ENCODE peak calls at places on chromosomes 3 and 15, in ten cellular contexts. B is neural progenitor cell; O is astrocyte; R is ovary; H is AG09309; I is LNCaP clone FGC; P is CD8-positive, alpha-beta T cell; N is Calu3; F is left lung; E is heart right ventricle. C is an unnamed sample.

GRCh38 chr15:100783760-100784492 is 95.7 kb upstream of the ALDH1A3 start:
- DNase-seq in P (no peak), O (no peak), H (no peak), E (no peak), F (no peak), I (no peak), B (peak; percentile 1), N (no peak), R (peak; percentile 6), C (no peak)

GRCh38 chr3:122199552-122199951 is 16.1 kb downstream of the CASR start:
- DNase-seq in N (no peak), E (no peak), H (no peak), R (no peak), I (no peak), O (no peak), F (no peak), B (no peak), P (no peak), C (no peak)

GRCh38 chr15:34241376-34242350 is 16.8 kb downstream of the EMC4 start:
- DNase-seq in I (no peak), E (no peak), R (no peak), N (no peak), O (peak; percentile 23), H (no peak), F (no peak), P (no peak), B (peak; percentile 43), C (no peak)

GRCh38 chr15:92226020-92226612 is 167.6 kb upstream of the ST8SIA2 start:
- DNase-seq in P (no peak), O (peak; percentile 7), B (peak; percentile 51), N (peak; percentile 28), H (peak; percentile 14), R (no peak), F (no peak), I (no peak), E (no peak), C (no peak)

GRCh38 chr3:76203578-76203977 is 418.2 kb upstream of the ZNF717 start:
- DNase-seq in B (no peak), R (no peak), P (no peak), E (no peak), F (no peak), O (no peak), I (no peak), H (no peak), N (no peak), C (peak; percentile 10)

GRCh38 chr3:118941236-118941635 is 93.4 kb downstream of the IGSF11 start:
- DNase-seq in P (no peak), O (no peak), H (no peak), B (no peak), N (no peak), R (no peak), I (no peak), F (no peak), E (no peak), C (no peak)

GRCh38 chr3:1501396-1501795 is 408.6 kb downstream of the CNTN6 start:
- DNase-seq in H (no peak), N (no peak), I (no peak), R (no peak), O (no peak), F (no peak), P (no peak), B (no peak), E (no peak), C (no peak)

GRCh38 chr3:84126160-84126559 is 832.6 kb upstream of the CADM2 start:
- DNase-seq in R (no peak), F (no peak), H (no peak), N (no peak), I (no peak), P (no peak), B (no peak), O (no peak), E (no peak), C (no peak)

GRCh38 chr3:188253800-188254452 is 100.0 kb downstream of the LPP start:
- DNase-seq in I (no peak), P (no peak), B (no peak), F (no peak), R (no peak), O (no peak), H (no peak), N (no peak), E (no peak), C (no peak)

GRCh38 chr3:21140785-21141184 is 610.2 kb downstream of the ZNF385D start:
- DNase-seq in P (no peak), E (no peak), H (no peak), R (no peak), F (no peak), B (no peak), I (no peak), O (no peak), N (no peak), C (no peak)

GRCh38 chr3:16104161-16104560 is 70.3 kb upstream of the GALNT15 start:
- DNase-seq in O (peak; percentile 45), E (no peak), I (no peak), R (no peak), N (no peak), B (no peak), P (no peak), H (no peak), F (no peak), C (no peak)

GRCh38 chr15:91444656-91445055 is 344.6 kb downstream of the SV2B start:
- DNase-seq in E (no peak), I (no peak), B (no peak), P (no peak), N (no peak), R (no peak), F (no peak), H (no peak), O (peak; percentile 4), C (no peak)

GRCh38 chr3:136249091-136249490 is 1.0 kb upstream of the PCCB start:
- DNase-seq in F (no peak), O (no peak), E (no peak), I (no peak), B (no peak), H (no peak), N (no peak), R (no peak), P (no peak), C (no peak)

GRCh38 chr3:136249593-136250225 is 431 bp upstream of the PCCB start:
- DNase-seq in N (peak; percentile 16), R (no peak), I (no peak), E (no peak), P (no peak), O (no peak), H (no peak), F (no peak), B (no peak), C (no peak)

GRCh38 chr3:136251511-136251910 is 1.4 kb downstream of the PCCB start:
- DNase-seq in P (no peak), F (no peak), E (no peak), I (no peak), H (no peak), O (no peak), R (peak; percentile 30), B (no peak), N (no peak), C (no peak)

GRCh38 chr3:136250226-136250861 is at the start of gene PCCB:
- DNase-seq in I (peak; percentile 95), F (peak; percentile 95), R (peak; percentile 92), O (peak; percentile 86), B (peak; percentile 96), H (peak; percentile 63), P (peak; percentile 84), N (peak; percentile 99), E (peak; percentile 92), C (peak; percentile 94)

GRCh38 chr3:136250862-136251460 is 821 bp downstream of the PCCB start:
- DNase-seq in H (peak; percentile 8), I (peak; percentile 63), B (peak; percentile 47), N (peak; percentile 70), O (peak; percentile 43), F (peak; percentile 77), P (no peak), R (peak; percentile 67), E (peak; percentile 71), C (peak; percentile 36)
- TF ChIP-seq CTCF in H (peak; percentile 30), I (peak; percentile 45), B (no peak), N (no peak), O (no peak), F (no peak), P (no peak), R (no peak), E (peak; percentile 43), C (no peak)

GRCh38 chr3:46087871-46088270 is 60.6 kb upstream of the XCR1 start:
- DNase-seq in N (no peak), R (no peak), P (no peak), I (no peak), B (no peak), F (no peak), H (no peak), O (peak; percentile 11), E (no peak), C (no peak)
- TF ChIP-seq CTCF in N (no peak), R (no peak), P (no peak), I (peak; percentile 43), B (peak; percentile 8), F (peak; percentile 28), H (peak; percentile 36), O (peak; percentile 17), E (no peak), C (no peak)

DNA sequence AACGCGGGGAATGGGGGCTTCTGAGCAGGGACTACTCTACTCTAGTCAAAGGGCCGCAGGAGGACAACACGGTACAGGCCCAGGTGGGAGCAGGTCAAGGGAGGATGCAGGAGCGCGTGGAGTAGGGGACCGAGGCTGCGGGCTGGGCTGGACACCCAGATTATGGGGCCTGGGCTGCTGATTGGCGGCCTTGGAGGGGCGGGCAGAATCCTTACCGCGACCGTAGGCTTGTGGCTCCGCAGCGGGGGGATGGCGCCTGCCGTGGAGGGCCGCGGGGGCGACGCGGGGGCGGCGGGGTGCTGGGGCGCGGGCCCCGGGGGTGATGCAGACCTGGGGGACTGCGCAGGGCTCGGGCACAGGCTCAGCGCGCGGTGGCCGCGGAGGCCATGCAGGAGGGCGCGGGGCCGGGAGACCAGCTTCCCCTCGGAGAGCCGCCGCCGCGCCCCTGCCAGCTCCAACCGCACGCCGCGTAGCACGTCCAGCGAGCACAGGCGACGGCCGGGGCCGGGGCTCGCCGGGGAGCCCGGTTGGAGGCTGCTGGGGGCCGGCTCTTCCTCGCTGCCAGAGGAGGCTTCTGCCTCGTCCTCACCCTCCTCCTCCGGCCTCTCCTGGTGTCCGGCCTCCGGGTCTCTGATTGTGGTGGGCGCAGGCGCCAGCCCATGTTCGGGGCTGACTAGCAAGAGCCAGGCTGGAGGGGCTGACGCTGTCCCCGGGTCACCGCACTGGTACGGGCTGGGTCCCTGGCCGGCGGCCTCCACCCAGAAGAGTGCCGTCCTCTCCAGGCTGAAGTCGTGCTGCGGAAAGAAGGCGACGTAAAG is 12.9 kb downstream of the UBAP1L start:
- DNase-seq in H (no peak), I (no peak), R (no peak), N (no peak), B (peak; percentile 61), F (no peak), E (no peak), O (no peak), P (no peak), C (peak; percentile 62)
- TF ChIP-seq CTCF in H (no peak), I (no peak), R (peak; percentile 0), N (peak; percentile 4), B (peak; percentile 2), F (no peak), E (no peak), O (no peak), P (no peak), C (peak; percentile 57)

DNA sequence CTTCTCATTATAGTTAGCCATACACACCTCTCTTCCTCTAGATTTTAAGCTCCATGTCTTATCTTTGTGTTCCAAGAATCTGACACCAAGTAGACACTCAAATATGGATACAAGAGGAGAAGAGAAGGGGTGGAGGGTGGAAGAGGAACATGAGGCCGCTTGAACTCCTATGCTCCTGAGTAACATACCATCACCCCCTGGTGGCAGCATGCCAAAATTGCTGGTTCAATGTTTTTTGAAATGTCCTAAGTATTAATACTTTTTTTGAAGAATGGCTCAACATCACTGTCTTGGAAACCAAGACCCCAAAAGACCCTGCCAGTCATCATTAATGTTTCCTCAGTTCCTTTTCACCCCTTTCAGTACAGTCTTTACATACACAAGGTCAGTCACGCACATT is 71.8 kb upstream of the HACD2 start:
- DNase-seq in N (peak; percentile 4), P (no peak), I (no peak), R (no peak), E (no peak), O (no peak), H (no peak), F (no peak), B (peak; percentile 7), C (no peak)
- TF ChIP-seq CTCF in N (no peak), P (no peak), I (no peak), R (no peak), E (no peak), O (peak; percentile 18), H (no peak), F (no peak), B (peak; percentile 48), C (peak; percentile 65)

C was measured in glutamatergic neuron.